ENCODE peak calls at places on chromosomes 12 and 14, in eight cellular contexts. D is fibroblast of mammary gland; M is AG04450; V is suprapubic skin; W is neural crest cell; C is CD4-positive, alpha-beta T cell; F is retinal pigment epithelial cell; G is fibroblast of the aortic adventitia. B is an unnamed sample.

GRCh38 chr14:32623300-32624093 is 294.4 kb downstream of the AKAP6 start:
- DNase-seq in D (peak; percentile 91), M (no peak), V (no peak), W (no peak), C (no peak), F (no peak), G (peak; percentile 67), B (peak; percentile 31)

GRCh38 chr14:35341454-35342159 is 49.4 kb downstream of the PSMA6 start:
- DNase-seq in D (peak; percentile 85), M (peak; percentile 51), V (peak; percentile 98), W (no peak), C (peak; percentile 17), F (peak; percentile 93), G (peak; percentile 96), B (peak; percentile 94)

GRCh38 chr14:101929946-101930345 is 34.4 kb upstream of the DYNC1H1 start:
- DNase-seq in D (no peak), M (no peak), V (peak; percentile 53), W (no peak), C (no peak), F (no peak), G (no peak), B (no peak)

GRCh38 chr14:92780444-92780843 is 13.7 kb upstream of the GOLGA5 start:
- DNase-seq in D (peak; percentile 84), M (no peak), V (no peak), W (no peak), C (no peak), F (peak; percentile 43), G (peak; percentile 39), B (peak; percentile 74)

GRCh38 chr14:70663707-70664179 is 22.0 kb downstream of the TTC9 start:
- DNase-seq in D (peak; percentile 20), M (no peak), V (no peak), W (no peak), C (no peak), F (peak; percentile 41), G (peak; percentile 32), B (peak; percentile 13)

GRCh38 chr14:21069388-21070082 is 569 bp upstream of the ARHGEF40 start:
- DNase-seq in D (no peak), M (no peak), V (peak; percentile 78), W (peak; percentile 66), C (no peak), F (no peak), G (peak; percentile 47), B (peak; percentile 37)

GRCh38 chr12:1034726-1035457 is 43.9 kb downstream of the ERC1 start:
- DNase-seq in D (no peak), M (no peak), V (no peak), W (no peak), C (no peak), F (no peak), G (no peak), B (no peak)

GRCh38 chr12:102722147-102722546 is 194.9 kb downstream of the PAH start:
- DNase-seq in D (no peak), M (no peak), V (no peak), W (no peak), C (no peak), F (no peak), G (no peak), B (no peak)

GRCh38 chr14:61549425-61549824 is 145.9 kb upstream of the HIF1A start:
- DNase-seq in D (peak; percentile 92), M (no peak), V (no peak), W (no peak), C (no peak), F (no peak), G (no peak), B (peak; percentile 78)

GRCh38 chr14:34241185-34241711 is 220.8 kb downstream of the SPTSSA start:
- DNase-seq in D (no peak), M (no peak), V (no peak), W (no peak), C (no peak), F (no peak), G (no peak), B (no peak)
- TF ChIP-seq CTCF in D (no peak), M (no peak), V (no peak), W (no peak), C (no peak), F (no peak), G (no peak), B (no peak)

GRCh38 chr14:77403798-77404197 is 19.5 kb downstream of the NOXRED1 start:
- DNase-seq in D (no peak), M (no peak), V (no peak), W (no peak), C (no peak), F (no peak), G (no peak), B (no peak)

GRCh38 chr14:77406086-77406485 is 17.2 kb downstream of the NOXRED1 start:
- DNase-seq in D (no peak), M (no peak), V (no peak), W (no peak), C (no peak), F (no peak), G (no peak), B (no peak)

GRCh38 chr14:77407158-77407557 is 16.2 kb downstream of the NOXRED1 start:
- DNase-seq in D (no peak), M (no peak), V (no peak), W (no peak), C (no peak), F (no peak), G (no peak), B (no peak)

GRCh38 chr14:77406718-77407117 is 16.6 kb downstream of the NOXRED1 start:
- DNase-seq in D (no peak), M (no peak), V (no peak), W (no peak), C (no peak), F (no peak), G (peak; percentile 50), B (no peak)

GRCh38 chr14:77409131-77409533 is 14.2 kb downstream of the NOXRED1 start:
- DNase-seq in D (peak; percentile 10), M (no peak), V (no peak), W (no peak), C (no peak), F (no peak), G (peak; percentile 9), B (no peak)
- TF ChIP-seq CTCF in D (peak; percentile 25), M (peak; percentile 18), V (no peak), W (peak; percentile 45), C (no peak), F (no peak), G (peak; percentile 28), B (no peak)

GRCh38 chr14:50311337-50311973 is 574 bp downstream of the L2HGDH start:
- DNase-seq in D (no peak), M (no peak), V (no peak), W (no peak), C (no peak), F (no peak), G (no peak), B (no peak)
- TF ChIP-seq CTCF in D (peak; percentile 25), M (peak; percentile 50), V (peak; percentile 24), W (peak; percentile 68), C (peak; percentile 32), F (peak; percentile 55), G (peak; percentile 41), B (peak; percentile 31)

DNA sequence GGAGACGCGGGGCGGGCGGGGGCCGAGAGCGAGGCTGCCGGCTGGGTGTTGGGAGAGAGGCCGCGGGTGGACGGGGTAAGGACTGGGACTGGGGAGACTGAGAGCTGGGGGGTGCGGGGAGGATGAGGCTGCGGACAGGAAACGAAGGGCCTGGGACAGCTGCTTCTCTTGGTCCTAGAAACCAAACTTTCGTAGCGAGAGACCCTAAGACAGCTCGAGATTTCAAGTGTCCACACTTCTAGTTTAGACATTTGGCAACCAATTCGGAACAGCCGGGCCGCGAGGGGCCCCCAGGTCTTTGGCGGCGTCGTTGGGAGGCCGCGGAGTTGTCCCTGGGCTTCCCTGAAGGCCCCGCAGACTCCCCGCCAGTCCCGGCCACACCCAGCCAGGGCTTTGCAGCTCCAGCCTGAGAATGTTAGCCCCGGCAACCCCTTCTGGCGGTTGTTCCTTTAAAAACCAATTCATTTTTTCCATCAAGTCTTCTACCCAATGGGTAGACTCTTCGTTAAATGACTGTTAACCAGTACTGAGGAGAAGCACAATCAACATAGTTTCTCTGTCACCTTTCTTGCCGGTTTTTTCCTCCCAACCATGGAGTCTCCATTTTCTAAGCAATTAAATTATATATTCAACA is 11.5 kb downstream of the NKX2-1 start:
- DNase-seq in D (no peak), M (no peak), V (no peak), W (peak; percentile 8), C (no peak), F (no peak), G (no peak), B (no peak)
- TF ChIP-seq CTCF in D (no peak), M (no peak), V (no peak), W (no peak), C (no peak), F (no peak), G (no peak), B (no peak)

GRCh38 chr12:131711551-131712205 is 788 bp downstream of the SFSWAP start:
- DNase-seq in D (no peak), M (no peak), V (no peak), W (no peak), C (no peak), F (no peak), G (no peak), B (no peak)
- TF ChIP-seq CTCF in D (no peak), M (no peak), V (no peak), W (no peak), C (no peak), F (no peak), G (no peak), B (no peak)

GRCh38 chr12:27566159-27566558 is 42.2 kb downstream of the PPFIBP1 start:
- DNase-seq in D (no peak), M (no peak), V (no peak), W (no peak), C (no peak), F (no peak), G (no peak), B (no peak)
- TF ChIP-seq CTCF in D (no peak), M (no peak), V (no peak), W (no peak), C (no peak), F (no peak), G (no peak), B (no peak)

GRCh38 chr14:96509457-96510090 is 7.4 kb downstream of the PAPOLA start:
- DNase-seq in D (no peak), M (no peak), V (no peak), W (no peak), C (no peak), F (no peak), G (no peak), B (no peak)
- TF ChIP-seq CTCF in D (no peak), M (no peak), V (no peak), W (no peak), C (no peak), F (no peak), G (no peak), B (no peak)

B was measured in AG10803.